ENCODE peak calls at places on chromosomes 5 and 9, in eight cellular contexts. O is CD8-positive, alpha-beta T cell; D is A549; N is Panc1; C is fibroblast of lung; S is Peyer's patch; G is heart left ventricle; K is endodermal cell. W is an unnamed sample. For H3K4me1, the result is how much of the 10 kb centered on the place peaks cover.

GRCh38 chr5:3599283-3600105 is 3.9 kb downstream of the IRX1 start:
- DNase-seq in K (peak), N (no peak), C (peak), D (no peak), G (peak), S (no peak), O (no peak), W (no peak)

GRCh38 chr5:55636711-55637110 is 75.4 kb downstream of the SLC38A9 start:
- DNase-seq in K (no peak), D (peak), C (peak), S (no peak), G (no peak), O (no peak), N (no peak), W (no peak)

GRCh38 chr9:91182429-91182828 is 179.3 kb downstream of the AUH start:
- DNase-seq in O (no peak), S (no peak), C (no peak), N (no peak), G (no peak), K (no peak), D (peak), W (no peak)

GRCh38 chr9:123335227-123335985 is 20.6 kb upstream of the CRB2 start:
- DNase-seq in O (no peak), K (peak), D (no peak), G (no peak), C (peak), N (no peak), S (no peak), W (no peak)

GRCh38 chr5:33612386-33612785 is 171.6 kb downstream of the TARS1 start:
- DNase-seq in D (no peak), K (no peak), G (no peak), S (no peak), N (no peak), O (no peak), C (peak), W (no peak)

GRCh38 chr5:96287181-96287580 is 145.9 kb downstream of the PCSK1 start:
- DNase-seq in O (no peak), C (no peak), D (no peak), N (no peak), G (no peak), K (no peak), S (no peak), W (no peak)

GRCh38 chr5:119527346-119527745 is 75.0 kb downstream of the HSD17B4 start:
- DNase-seq in N (no peak), G (no peak), C (peak), O (no peak), S (no peak), K (no peak), D (no peak), W (no peak)

GRCh38 chr5:154851351-154851750 is 948 bp upstream of the FAXDC2 start:
- DNase-seq in S (no peak), N (no peak), O (no peak), D (no peak), G (no peak), C (no peak), K (no peak), W (no peak)

GRCh38 chr5:100762163-100762562 is 140.9 kb downstream of the ST8SIA4 start:
- DNase-seq in D (no peak), S (no peak), O (no peak), C (peak), N (no peak), K (no peak), G (no peak), W (no peak)

GRCh38 chr9:104256031-104256709 is 162.1 kb downstream of the SMC2 start:
- DNase-seq in K (no peak), O (no peak), G (no peak), D (no peak), S (no peak), C (no peak), N (no peak), W (no peak)

GRCh38 chr5:68746220-68747076 is 347.4 kb upstream of the SLC30A5 start:
- DNase-seq in S (no peak), G (no peak), D (no peak), K (no peak), O (no peak), C (no peak), N (no peak), W (no peak)
- H3K4me1 ChIP-seq in S (under half), G (under half), D (under half), K (under half), O (under half), C (under half), N (under half), W (under half)

GRCh38 chr9:88037285-88037845 is 63.0 kb upstream of the CDK20 start:
- DNase-seq in C (peak), D (no peak), N (no peak), S (no peak), G (no peak), O (no peak), K (peak), W (no peak)
- H3K4me1 ChIP-seq in C (under half), D (under half), N (under half), S (under half), G (under half), O (under half), K (under half), W (under half)

DNA sequence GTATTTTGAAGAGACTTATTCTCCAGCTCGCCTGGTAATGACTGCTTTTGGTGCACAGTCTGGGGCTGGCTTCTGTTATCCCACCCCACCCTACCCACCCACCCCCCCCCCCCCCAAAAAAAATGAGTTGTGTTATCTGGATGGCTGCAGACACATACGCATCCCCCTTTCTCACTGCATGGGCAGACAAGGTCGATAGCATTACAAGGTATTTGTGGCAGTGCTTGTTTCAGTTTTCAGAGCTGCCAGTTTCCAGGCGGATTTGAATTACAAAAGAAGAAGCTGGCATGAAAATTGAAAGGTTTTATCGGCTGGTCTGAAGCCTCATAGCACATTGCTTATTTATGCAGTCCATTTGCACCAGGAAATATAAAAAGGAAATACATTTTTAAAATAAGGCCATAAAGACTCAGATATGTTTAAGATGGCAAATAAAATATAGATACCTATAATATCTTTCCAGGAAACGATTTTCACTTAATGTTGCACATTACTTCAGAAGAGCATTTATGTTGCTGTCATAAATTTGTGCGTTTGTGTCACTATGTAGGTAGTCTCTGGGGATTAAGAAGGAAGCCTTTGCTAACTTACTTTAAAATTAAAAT is 85.1 kb upstream of the GRHPR start:
- DNase-seq in G (no peak), D (no peak), S (no peak), N (no peak), O (no peak), K (no peak), C (no peak), W (no peak)
- H3K4me1 ChIP-seq in G (under half), D (under half), S (under half), N (under half), O (under half), K (under half), C (under half), W (under half)

GRCh38 chr9:133114886-133115603 is 6.0 kb downstream of the RALGDS start:
- DNase-seq in K (no peak), O (no peak), D (no peak), S (peak), N (no peak), G (no peak), C (no peak), W (peak)
- H3K4me1 ChIP-seq in K (under half), O (half or more), D (under half), S (half or more), N (half or more), G (half or more), C (under half), W (under half)

GRCh38 chr9:9612755-9613154 is 1000.0 kb downstream of the PTPRD start:
- DNase-seq in K (no peak), C (no peak), S (no peak), O (no peak), N (no peak), G (no peak), D (no peak), W (no peak)
- H3K4me1 ChIP-seq in K (under half), C (under half), S (under half), O (under half), N (under half), G (under half), D (under half), W (under half)

DNA sequence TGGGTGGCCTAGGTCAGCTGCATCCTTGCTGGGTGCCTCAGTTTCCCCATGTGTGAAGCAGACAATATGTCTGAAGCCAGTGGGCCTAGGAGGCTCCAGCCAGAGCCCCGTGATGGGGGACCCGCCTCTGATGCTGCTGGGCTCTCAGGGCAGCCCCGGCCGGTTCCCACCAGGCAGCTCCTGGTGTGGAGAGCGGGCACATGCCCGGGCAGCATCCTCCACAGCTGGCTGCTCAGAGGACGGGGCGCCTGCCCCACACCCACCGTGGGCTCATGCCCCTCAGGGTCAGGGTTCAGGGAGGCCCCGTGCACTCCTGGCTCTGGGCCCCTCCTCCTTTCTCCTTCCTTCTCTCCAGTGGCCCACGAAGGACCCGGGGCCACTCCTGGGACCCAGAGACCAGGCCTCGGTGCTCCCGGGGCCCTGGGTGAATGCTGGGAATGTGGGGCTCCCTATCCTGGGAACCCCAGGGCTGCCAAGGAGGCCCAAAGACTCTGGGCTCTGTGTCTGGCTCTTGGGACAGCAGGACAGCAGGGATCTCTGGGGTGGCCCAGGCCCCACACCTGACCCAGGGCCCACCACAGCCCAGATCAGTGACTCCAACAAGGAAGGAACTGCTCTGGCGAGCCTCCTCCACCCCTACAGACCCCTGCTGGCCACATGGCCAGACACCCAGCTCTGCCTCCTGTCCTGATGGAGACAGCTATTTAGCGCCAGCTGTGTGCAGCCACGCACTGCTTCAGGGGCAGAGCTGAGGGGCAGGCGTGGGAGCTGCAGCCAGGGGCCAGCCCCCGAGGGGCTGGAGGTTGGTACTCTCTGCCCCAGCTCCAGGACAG is 39.5 kb upstream of the EGFL7 start:
- DNase-seq in S (peak), K (no peak), D (no peak), G (peak), N (no peak), O (no peak), C (no peak), W (peak)
- H3K4me1 ChIP-seq in S (under half), K (under half), D (under half), G (under half), N (under half), O (under half), C (under half), W (under half)

GRCh38 chr9:136485651-136486050 is 2.8 kb upstream of the SEC16A start:
- DNase-seq in K (no peak), D (no peak), O (no peak), C (no peak), G (no peak), N (no peak), S (no peak), W (no peak)
- H3K4me1 ChIP-seq in K (under half), D (under half), O (under half), C (under half), G (under half), N (under half), S (under half), W (under half)

GRCh38 chr5:132203916-132204315 is 23.7 kb downstream of the P4HA2 start:
- DNase-seq in G (no peak), K (peak), N (no peak), C (no peak), O (no peak), D (no peak), S (no peak), W (no peak)

GRCh38 chr5:132205385-132206125 is 22.1 kb downstream of the P4HA2 start:
- DNase-seq in D (no peak), O (no peak), S (no peak), G (no peak), K (peak), C (peak), N (no peak), W (peak)

GRCh38 chr5:132204330-132204729 is 23.3 kb downstream of the P4HA2 start:
- DNase-seq in C (no peak), K (peak), O (no peak), N (no peak), D (no peak), S (no peak), G (no peak), W (no peak)

GRCh38 chr5:132203464-132203818 is 24.2 kb downstream of the P4HA2 start:
- DNase-seq in G (no peak), C (peak), D (no peak), S (no peak), O (no peak), N (no peak), K (no peak), W (no peak)

DNA sequence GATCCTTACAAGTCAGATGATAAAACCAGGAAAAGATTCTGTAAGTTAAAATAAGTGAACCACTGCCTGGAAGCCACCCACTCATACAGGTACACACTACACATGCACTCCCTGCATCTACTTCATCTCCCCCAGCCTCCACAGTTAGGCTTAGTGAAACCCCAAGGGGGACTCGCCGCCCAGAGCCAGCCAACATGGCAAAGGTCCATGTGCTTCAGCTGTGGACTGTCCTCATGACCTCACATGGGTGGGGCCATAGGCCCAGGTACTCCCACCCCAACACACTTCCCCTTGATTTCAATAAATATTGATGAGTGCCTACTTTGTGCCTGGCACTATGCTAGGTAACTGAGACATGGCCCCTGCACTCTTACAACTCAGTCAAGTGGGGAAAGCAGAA is 22.9 kb downstream of the P4HA2 start:
- DNase-seq in D (no peak), C (no peak), G (no peak), S (no peak), O (no peak), K (peak), N (no peak), W (no peak)
- H3K4me1 ChIP-seq in D (under half), C (under half), G (under half), S (under half), O (under half), K (under half), N (under half), W (under half)

W was measured in right cardiac atrium.